ENCODE peak calls at places on chromosomes 13 and 19, in six cellular contexts. S is ascending aorta, G is hepatocyte, T is colonic mucosa, O is ovary, U is fibroblast of lung. W is an unnamed sample. For H3K9me3, the result is how much of the 10 kb centered on the place peaks cover.

GRCh38 chr19:41705393-41706174 is 2.8 kb upstream of the CEACAM5 start:
- DNase-seq in S (peak), G (peak), T (peak), O (no peak), U (peak), W (peak)

GRCh38 chr19:30006206-30006605 is 64.2 kb downstream of the URI1 start:
- DNase-seq in S (no peak), G (no peak), T (no peak), O (no peak), U (no peak), W (peak)

GRCh38 chr19:28324275-28325060 is 888.5 kb downstream of the UQCRFS1 start:
- DNase-seq in S (no peak), G (no peak), T (no peak), O (no peak), U (no peak), W (no peak)

GRCh38 chr19:16112778-16113177 is 1.1 kb downstream of the RAB8A start:
- DNase-seq in S (no peak), G (no peak), T (no peak), O (no peak), U (no peak), W (no peak)

GRCh38 chr13:60398949-60399589 is 2.0 kb downstream of the TDRD3 start:
- DNase-seq in S (no peak), G (no peak), T (peak), O (no peak), U (peak), W (peak)

GRCh38 chr13:112943309-112944125 is 25.5 kb upstream of the MCF2L start:
- DNase-seq in S (peak), G (peak), T (peak), O (peak), U (peak), W (peak)

GRCh38 chr13:50911051-50911690 is 1.6 kb downstream of the RNASEH2B start:
- DNase-seq in S (no peak), G (no peak), T (no peak), O (no peak), U (peak), W (peak)

GRCh38 chr13:80840313-80840976 is 499.5 kb upstream of the SPRY2 start:
- DNase-seq in S (no peak), G (no peak), T (no peak), O (no peak), U (peak), W (no peak)

GRCh38 chr19:2661615-2662014 is 40.9 kb downstream of the GNG7 start:
- DNase-seq in S (no peak), G (no peak), T (no peak), O (no peak), U (no peak), W (no peak)

GRCh38 chr13:100646030-100646673 is 28.4 kb downstream of the TMTC4 start:
- DNase-seq in S (no peak), G (peak), T (no peak), O (no peak), U (peak), W (peak)

GRCh38 chr13:79779761-79780160 is 298.8 kb downstream of the NDFIP2 start:
- DNase-seq in S (peak), G (peak), T (peak), O (no peak), U (peak), W (no peak)

GRCh38 chr13:114074671-114075315 is 57.6 kb downstream of the RASA3 start:
- DNase-seq in S (no peak), G (no peak), T (no peak), O (peak), U (no peak), W (no peak)

GRCh38 chr19:3743486-3743885 is 18.0 kb downstream of the APBA3 start:
- DNase-seq in S (no peak), G (no peak), T (no peak), O (no peak), U (no peak), W (no peak)

GRCh38 chr13:75368167-75368566 is 113.8 kb downstream of the TBC1D4 start:
- DNase-seq in S (no peak), G (peak), T (no peak), O (no peak), U (peak), W (no peak)

GRCh38 chr19:5254543-5254942 is 86.1 kb downstream of the PTPRS start:
- DNase-seq in S (no peak), G (no peak), T (no peak), O (no peak), U (no peak), W (no peak)

GRCh38 chr13:97224544-97225324 is 2.6 kb downstream of the MBNL2 start:
- DNase-seq in S (peak), G (peak), T (peak), O (peak), U (peak), W (peak)

GRCh38 chr13:30898721-30899188 is 7.3 kb upstream of the MEDAG start:
- DNase-seq in S (peak), G (peak), T (no peak), O (no peak), U (peak), W (no peak)

GRCh38 chr13:50380905-50381304 is 365.7 kb downstream of the KCNRG start:
- DNase-seq in S (no peak), G (no peak), T (no peak), O (no peak), U (no peak), W (no peak)

GRCh38 chr13:49436890-49437289 is 7.0 kb downstream of the CAB39L start:
- DNase-seq in S (peak), G (peak), T (no peak), O (peak), U (peak), W (peak)

GRCh38 chr19:33641261-33641660 is 19.5 kb downstream of the CHST8 start:
- DNase-seq in S (peak), G (no peak), T (no peak), O (no peak), U (no peak), W (no peak)

GRCh38 chr13:75250526-75251183 is 231.3 kb downstream of the TBC1D4 start:
- DNase-seq in S (no peak), G (no peak), T (no peak), O (no peak), U (peak), W (no peak)

GRCh38 chr13:109785892-109786450 is 412 bp downstream of the IRS2 start:
- DNase-seq in S (no peak), G (peak), T (no peak), O (no peak), U (no peak), W (no peak)
- H3K4me3 ChIP-seq in S (peak), G (peak), T (peak), O (peak), U (peak), W (peak)

GRCh38 chr19:8814176-8814575 is 17.9 kb downstream of the ZNF558 start:
- DNase-seq in S (no peak), G (no peak), T (no peak), O (no peak), U (no peak), W (no peak)
- H3K9me3 ChIP-seq in S (half or more), G (half or more), T (under half), O (under half), U (under half), W (under half)

GRCh38 chr19:18013621-18014111 is 5.7 kb downstream of the ARRDC2 start:
- DNase-seq in S (no peak), G (peak), T (no peak), O (no peak), U (no peak), W (peak)

GRCh38 chr19:18013210-18013609 is 5.2 kb downstream of the ARRDC2 start:
- DNase-seq in S (no peak), G (no peak), T (no peak), O (no peak), U (no peak), W (no peak)

GRCh38 chr19:18010149-18010548 is 2.2 kb downstream of the ARRDC2 start:
- DNase-seq in S (no peak), G (no peak), T (no peak), O (no peak), U (no peak), W (no peak)

GRCh38 chr19:18017275-18018083 is 9.5 kb downstream of the ARRDC2 start:
- DNase-seq in S (no peak), G (no peak), T (no peak), O (no peak), U (no peak), W (no peak)

DNA sequence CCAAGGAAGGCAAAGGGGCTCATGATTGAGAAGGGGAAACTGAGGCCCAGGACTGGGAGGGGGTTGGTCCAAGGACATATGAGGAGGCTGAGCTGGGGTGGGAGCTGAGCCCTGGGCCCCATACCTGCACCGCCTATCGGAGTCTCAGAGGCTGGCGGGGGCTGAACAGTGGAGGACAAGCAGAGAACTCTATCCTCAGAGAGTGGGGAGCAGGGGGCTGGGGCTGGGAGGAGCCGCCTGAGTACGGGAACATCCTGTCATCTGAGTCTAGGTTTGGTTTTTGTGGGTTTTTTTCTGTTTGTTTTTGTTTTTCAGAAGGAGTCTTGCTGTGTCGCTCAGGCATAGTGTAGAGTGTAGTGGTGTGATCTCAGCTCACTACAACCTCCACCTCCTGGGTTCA is 6.2 kb downstream of the ARRDC2 start:
- DNase-seq in S (no peak), G (no peak), T (no peak), O (no peak), U (no peak), W (no peak)
- H3K27ac ChIP-seq in S (peak), G (no peak), T (no peak), O (no peak), U (no peak), W (peak)

GRCh38 chr13:46388308-46388707 is 1.3 kb upstream of the RUBCNL start:
- DNase-seq in S (no peak), G (no peak), T (no peak), O (no peak), U (no peak), W (no peak)
- H3K4me3 ChIP-seq in S (no peak), G (no peak), T (no peak), O (no peak), U (no peak), W (no peak)

GRCh38 chr13:39481493-39481892 is 121.5 kb downstream of the LHFPL6 start:
- DNase-seq in S (no peak), G (no peak), T (no peak), O (no peak), U (peak), W (no peak)

GRCh38 chr13:39490136-39490535 is 112.9 kb downstream of the LHFPL6 start:
- DNase-seq in S (no peak), G (no peak), T (no peak), O (no peak), U (peak), W (no peak)

GRCh38 chr13:39485314-39485700 is 117.7 kb downstream of the LHFPL6 start:
- DNase-seq in S (no peak), G (no peak), T (no peak), O (no peak), U (peak), W (no peak)

GRCh38 chr13:39483326-39483725 is 119.7 kb downstream of the LHFPL6 start:
- DNase-seq in S (no peak), G (no peak), T (no peak), O (no peak), U (no peak), W (no peak)

GRCh38 chr13:39484506-39485313 is 118.3 kb downstream of the LHFPL6 start:
- DNase-seq in S (no peak), G (no peak), T (no peak), O (no peak), U (peak), W (no peak)
- H3K9me3 ChIP-seq in S (under half), G (under half), T (under half), O (under half), U (under half), W (under half)

W was measured in small intestine.